ENCODE peak calls at places on chromosome 18, in ten cellular contexts. One of them, this sample, is unnamed.

GRCh38 chr18:63992751-63993150 is 22.9 kb downstream of the SERPINB8 start:
- DNase-seq in tibial artery: no peak
- DNase-seq in MM.1S: no peak
- DNase-seq in keratinocyte: no peak
- DNase-seq in adrenal gland: no peak
- DNase-seq in A549: no peak
- DNase-seq in astrocyte of the spinal cord: no peak
- DNase-seq in colonic mucosa: no peak
- DNase-seq in endodermal cell: peak
- DNase-seq in dorsolateral prefrontal cortex: no peak
- DNase-seq in this sample: no peak

GRCh38 chr18:55269632-55270031 is 310.4 kb upstream of the CCDC68 start:
- DNase-seq in tibial artery: no peak
- DNase-seq in MM.1S: no peak
- DNase-seq in keratinocyte: no peak
- DNase-seq in adrenal gland: no peak
- DNase-seq in A549: no peak
- DNase-seq in astrocyte of the spinal cord: no peak
- DNase-seq in colonic mucosa: no peak
- DNase-seq in endodermal cell: no peak
- DNase-seq in dorsolateral prefrontal cortex: no peak
- DNase-seq in this sample: no peak

GRCh38 chr18:65938592-65939372 is 188.0 kb downstream of the CDH7 start:
- DNase-seq in tibial artery: no peak
- DNase-seq in MM.1S: peak
- DNase-seq in keratinocyte: no peak
- DNase-seq in adrenal gland: no peak
- DNase-seq in A549: peak
- DNase-seq in astrocyte of the spinal cord: peak
- DNase-seq in colonic mucosa: peak
- DNase-seq in endodermal cell: peak
- DNase-seq in dorsolateral prefrontal cortex: no peak
- DNase-seq in this sample: no peak

GRCh38 chr18:21629089-21629832 is 17.1 kb downstream of the SNRPD1 start:
- DNase-seq in tibial artery: no peak
- DNase-seq in MM.1S: no peak
- DNase-seq in keratinocyte: no peak
- DNase-seq in adrenal gland: no peak
- DNase-seq in A549: no peak
- DNase-seq in astrocyte of the spinal cord: no peak
- DNase-seq in colonic mucosa: no peak
- DNase-seq in endodermal cell: no peak
- DNase-seq in dorsolateral prefrontal cortex: no peak
- DNase-seq in this sample: no peak

GRCh38 chr18:49839012-49839411 is 25.7 kb upstream of the ACAA2 start:
- DNase-seq in tibial artery: no peak
- DNase-seq in MM.1S: no peak
- DNase-seq in keratinocyte: peak
- DNase-seq in adrenal gland: no peak
- DNase-seq in A549: no peak
- DNase-seq in astrocyte of the spinal cord: peak
- DNase-seq in colonic mucosa: no peak
- DNase-seq in endodermal cell: no peak
- DNase-seq in dorsolateral prefrontal cortex: no peak
- DNase-seq in this sample: no peak

GRCh38 chr18:52677991-52678390 is 338.0 kb downstream of the DCC start:
- DNase-seq in tibial artery: no peak
- DNase-seq in MM.1S: no peak
- DNase-seq in keratinocyte: no peak
- DNase-seq in adrenal gland: no peak
- DNase-seq in A549: no peak
- DNase-seq in astrocyte of the spinal cord: no peak
- DNase-seq in colonic mucosa: no peak
- DNase-seq in endodermal cell: no peak
- DNase-seq in dorsolateral prefrontal cortex: no peak
- DNase-seq in this sample: no peak

GRCh38 chr18:25349926-25350560 is 1.9 kb downstream of the ZNF521 start:
- DNase-seq in tibial artery: peak
- DNase-seq in MM.1S: peak
- DNase-seq in keratinocyte: no peak
- DNase-seq in adrenal gland: peak
- DNase-seq in A549: no peak
- DNase-seq in astrocyte of the spinal cord: peak
- DNase-seq in colonic mucosa: peak
- DNase-seq in endodermal cell: no peak
- DNase-seq in dorsolateral prefrontal cortex: peak
- DNase-seq in this sample: no peak

GRCh38 chr18:23243178-23243577 is 107.9 kb downstream of the CABLES1 start:
- DNase-seq in tibial artery: no peak
- DNase-seq in MM.1S: no peak
- DNase-seq in keratinocyte: no peak
- DNase-seq in adrenal gland: no peak
- DNase-seq in A549: no peak
- DNase-seq in astrocyte of the spinal cord: no peak
- DNase-seq in colonic mucosa: no peak
- DNase-seq in endodermal cell: peak
- DNase-seq in dorsolateral prefrontal cortex: no peak
- DNase-seq in this sample: no peak

GRCh38 chr18:41703744-41704530 is 251.1 kb upstream of the PIK3C3 start:
- DNase-seq in tibial artery: no peak
- DNase-seq in MM.1S: no peak
- DNase-seq in keratinocyte: no peak
- DNase-seq in adrenal gland: no peak
- DNase-seq in A549: no peak
- DNase-seq in astrocyte of the spinal cord: peak
- DNase-seq in colonic mucosa: no peak
- DNase-seq in endodermal cell: no peak
- DNase-seq in dorsolateral prefrontal cortex: no peak
- DNase-seq in this sample: no peak

GRCh38 chr18:9792565-9793226 is 84.6 kb downstream of the RAB31 start:
- DNase-seq in tibial artery: no peak
- DNase-seq in MM.1S: peak
- DNase-seq in keratinocyte: no peak
- DNase-seq in adrenal gland: no peak
- DNase-seq in A549: no peak
- DNase-seq in astrocyte of the spinal cord: no peak
- DNase-seq in colonic mucosa: no peak
- DNase-seq in endodermal cell: peak
- DNase-seq in dorsolateral prefrontal cortex: no peak
- DNase-seq in this sample: no peak

GRCh38 chr18:13245481-13246000 is 27.0 kb downstream of the LDLRAD4 start:
- DNase-seq in tibial artery: no peak
- DNase-seq in MM.1S: no peak
- DNase-seq in keratinocyte: no peak
- DNase-seq in adrenal gland: no peak
- DNase-seq in A549: no peak
- DNase-seq in astrocyte of the spinal cord: no peak
- DNase-seq in colonic mucosa: no peak
- DNase-seq in endodermal cell: peak
- DNase-seq in dorsolateral prefrontal cortex: no peak
- DNase-seq in this sample: no peak

GRCh38 chr18:47928466-47928865 is 2.0 kb downstream of the SMAD2 start:
- DNase-seq in tibial artery: no peak
- DNase-seq in MM.1S: no peak
- DNase-seq in keratinocyte: no peak
- DNase-seq in adrenal gland: no peak
- DNase-seq in A549: no peak
- DNase-seq in astrocyte of the spinal cord: peak
- DNase-seq in colonic mucosa: no peak
- DNase-seq in endodermal cell: no peak
- DNase-seq in dorsolateral prefrontal cortex: no peak
- DNase-seq in this sample: no peak

GRCh38 chr18:3604626-3605408 is 154.8 kb downstream of the TGIF1 start:
- DNase-seq in tibial artery: no peak
- DNase-seq in MM.1S: peak
- DNase-seq in keratinocyte: no peak
- DNase-seq in adrenal gland: no peak
- DNase-seq in A549: no peak
- DNase-seq in astrocyte of the spinal cord: peak
- DNase-seq in colonic mucosa: no peak
- DNase-seq in endodermal cell: no peak
- DNase-seq in dorsolateral prefrontal cortex: no peak
- DNase-seq in this sample: peak

GRCh38 chr18:47809420-47809819 is 121.0 kb downstream of the SMAD2 start:
- DNase-seq in tibial artery: no peak
- DNase-seq in MM.1S: no peak
- DNase-seq in keratinocyte: no peak
- DNase-seq in adrenal gland: no peak
- DNase-seq in A549: no peak
- DNase-seq in astrocyte of the spinal cord: no peak
- DNase-seq in colonic mucosa: no peak
- DNase-seq in endodermal cell: no peak
- DNase-seq in dorsolateral prefrontal cortex: no peak
- DNase-seq in this sample: no peak

GRCh38 chr18:48629730-48630324 is 91.0 kb downstream of the CTIF start:
- DNase-seq in tibial artery: peak
- DNase-seq in MM.1S: no peak
- DNase-seq in keratinocyte: no peak
- DNase-seq in adrenal gland: peak
- DNase-seq in A549: peak
- DNase-seq in astrocyte of the spinal cord: peak
- DNase-seq in colonic mucosa: no peak
- DNase-seq in endodermal cell: no peak
- DNase-seq in dorsolateral prefrontal cortex: no peak
- DNase-seq in this sample: peak

GRCh38 chr18:63043516-63043915 is 276.1 kb downstream of the BCL2 start:
- DNase-seq in tibial artery: no peak
- DNase-seq in MM.1S: no peak
- DNase-seq in keratinocyte: no peak
- DNase-seq in adrenal gland: no peak
- DNase-seq in A549: no peak
- DNase-seq in astrocyte of the spinal cord: peak
- DNase-seq in colonic mucosa: no peak
- DNase-seq in endodermal cell: no peak
- DNase-seq in dorsolateral prefrontal cortex: no peak
- DNase-seq in this sample: peak

DNA sequence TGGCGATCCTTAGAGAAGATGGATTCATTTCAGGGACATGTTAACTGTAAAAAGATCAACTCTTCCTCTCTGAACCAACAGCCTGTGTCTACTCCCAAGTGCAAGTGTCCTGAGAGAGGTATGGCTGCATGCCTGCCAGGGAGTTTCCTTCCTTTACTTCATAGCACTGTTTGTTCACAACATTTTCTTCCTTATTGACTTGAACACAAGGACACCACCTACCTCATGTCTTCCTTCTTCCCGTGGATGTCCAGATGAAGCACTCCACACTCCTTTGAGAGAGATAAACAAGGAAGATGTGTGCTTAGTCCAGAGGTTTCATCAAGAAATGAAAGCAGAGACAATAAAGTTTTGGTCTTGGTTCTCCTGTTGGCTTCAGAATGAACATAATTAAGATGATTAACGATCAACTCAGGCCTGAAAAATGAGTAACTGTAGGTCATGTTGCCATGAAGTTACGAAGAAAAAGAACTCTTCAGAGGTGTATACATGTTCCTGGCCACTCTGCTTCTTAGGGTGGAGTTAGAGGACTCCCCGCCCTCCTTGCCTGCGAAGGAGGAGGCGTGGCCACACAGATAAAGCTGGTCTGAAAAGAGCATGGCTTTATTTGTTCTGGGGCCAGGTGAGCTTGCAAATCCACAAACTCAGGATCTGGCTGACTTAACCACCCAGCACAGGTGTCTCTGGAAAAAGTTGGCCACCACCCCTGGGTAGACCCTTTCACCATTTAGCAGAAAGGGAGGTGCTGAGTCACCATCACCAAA is 155.0 kb upstream of the KCTD1 start:
- DNase-seq in tibial artery: no peak
- DNase-seq in MM.1S: no peak
- DNase-seq in keratinocyte: no peak
- DNase-seq in adrenal gland: no peak
- DNase-seq in A549: no peak
- DNase-seq in astrocyte of the spinal cord: no peak
- DNase-seq in colonic mucosa: peak
- DNase-seq in endodermal cell: peak
- DNase-seq in dorsolateral prefrontal cortex: no peak
- DNase-seq in this sample: no peak
- H3K4me3 ChIP-seq in tibial artery: no peak
- H3K4me3 ChIP-seq in MM.1S: no peak
- H3K4me3 ChIP-seq in keratinocyte: no peak
- H3K4me3 ChIP-seq in adrenal gland: no peak
- H3K4me3 ChIP-seq in A549: no peak
- H3K4me3 ChIP-seq in astrocyte of the spinal cord: no peak
- H3K4me3 ChIP-seq in colonic mucosa: no peak
- H3K4me3 ChIP-seq in endodermal cell: peak
- H3K4me3 ChIP-seq in dorsolateral prefrontal cortex: no peak
- H3K4me3 ChIP-seq in this sample: no peak

DNA sequence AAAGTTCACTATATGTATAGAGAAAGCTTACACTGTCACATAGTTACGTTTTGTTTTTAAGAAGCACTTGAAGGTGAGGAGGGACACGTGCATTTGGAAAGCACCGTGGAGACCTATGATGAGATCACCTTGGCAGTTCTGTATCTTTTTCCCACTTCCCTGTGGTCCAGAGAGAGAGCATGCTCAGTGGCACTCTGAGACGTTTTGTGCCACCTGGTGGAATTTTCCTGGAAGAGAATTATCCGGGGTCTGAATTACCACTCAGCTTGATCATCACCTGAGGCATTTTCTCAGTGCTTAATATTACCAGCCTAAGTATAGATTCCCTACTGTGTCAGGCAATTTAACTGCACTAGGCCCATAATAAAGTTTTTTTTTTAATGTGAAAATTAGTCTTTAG is 469.4 kb upstream of the SMIM21 start:
- DNase-seq in tibial artery: no peak
- DNase-seq in MM.1S: no peak
- DNase-seq in keratinocyte: no peak
- DNase-seq in adrenal gland: no peak
- DNase-seq in A549: peak
- DNase-seq in astrocyte of the spinal cord: no peak
- DNase-seq in colonic mucosa: no peak
- DNase-seq in endodermal cell: peak
- DNase-seq in dorsolateral prefrontal cortex: no peak
- DNase-seq in this sample: no peak
- TF ChIP-seq CTCF in tibial artery: no peak
- TF ChIP-seq CTCF in MM.1S: no peak
- TF ChIP-seq CTCF in keratinocyte: no peak
- TF ChIP-seq CTCF in adrenal gland: no peak
- TF ChIP-seq CTCF in A549: peak
- TF ChIP-seq CTCF in astrocyte of the spinal cord: no peak
- TF ChIP-seq CTCF in colonic mucosa: no peak
- TF ChIP-seq CTCF in endodermal cell: peak
- TF ChIP-seq CTCF in dorsolateral prefrontal cortex: no peak
- TF ChIP-seq CTCF in this sample: no peak

GRCh38 chr18:37604032-37604431 is 38.4 kb upstream of the CELF4 start:
- DNase-seq in tibial artery: no peak
- DNase-seq in MM.1S: no peak
- DNase-seq in keratinocyte: no peak
- DNase-seq in adrenal gland: no peak
- DNase-seq in A549: no peak
- DNase-seq in astrocyte of the spinal cord: no peak
- DNase-seq in colonic mucosa: no peak
- DNase-seq in endodermal cell: no peak
- DNase-seq in dorsolateral prefrontal cortex: no peak
- DNase-seq in this sample: no peak
- H3K4me3 ChIP-seq in tibial artery: no peak
- H3K4me3 ChIP-seq in MM.1S: no peak
- H3K4me3 ChIP-seq in keratinocyte: no peak
- H3K4me3 ChIP-seq in adrenal gland: no peak
- H3K4me3 ChIP-seq in A549: no peak
- H3K4me3 ChIP-seq in astrocyte of the spinal cord: no peak
- H3K4me3 ChIP-seq in colonic mucosa: no peak
- H3K4me3 ChIP-seq in endodermal cell: no peak
- H3K4me3 ChIP-seq in dorsolateral prefrontal cortex: no peak
- H3K4me3 ChIP-seq in this sample: no peak

GRCh38 chr18:58180738-58181353 is 136.8 kb downstream of the NEDD4L start:
- DNase-seq in tibial artery: no peak
- DNase-seq in MM.1S: peak
- DNase-seq in keratinocyte: no peak
- DNase-seq in adrenal gland: peak
- DNase-seq in A549: peak
- DNase-seq in astrocyte of the spinal cord: peak
- DNase-seq in colonic mucosa: peak
- DNase-seq in endodermal cell: peak
- DNase-seq in dorsolateral prefrontal cortex: no peak
- DNase-seq in this sample: no peak
- TF ChIP-seq CTCF in tibial artery: peak
- TF ChIP-seq CTCF in MM.1S: peak
- TF ChIP-seq CTCF in keratinocyte: peak
- TF ChIP-seq CTCF in adrenal gland: peak
- TF ChIP-seq CTCF in A549: peak
- TF ChIP-seq CTCF in astrocyte of the spinal cord: peak
- TF ChIP-seq CTCF in colonic mucosa: peak
- TF ChIP-seq CTCF in endodermal cell: peak
- TF ChIP-seq CTCF in dorsolateral prefrontal cortex: peak
- TF ChIP-seq CTCF in this sample: peak